ENCODE peak calls at places on chromosome 6, in eight cellular contexts. J is T-helper 2 cell, D is type B pancreatic cell, Y is T follicular helper cell, P is GM19239, R is WTC11, W is MCF 10A, A is lower lobe of right lung. I is an unnamed sample.

GRCh38 chr6:36519352-36519751 is 27.9 kb downstream of the STK38 start:
- DNase-seq in R (no peak), A (no peak), Y (no peak), W (no peak), J (no peak), D (no peak), P (no peak), I (no peak)

GRCh38 chr6:93423542-93423941 is 4.2 kb upstream of the EPHA7 start:
- DNase-seq in A (no peak), J (no peak), D (no peak), W (peak), Y (no peak), R (peak), P (no peak), I (no peak)

GRCh38 chr6:25889877-25890853 is 16.1 kb upstream of the SLC17A3 start:
- DNase-seq in D (no peak), J (no peak), Y (no peak), R (no peak), A (no peak), W (peak), P (no peak), I (no peak)

GRCh38 chr6:144416244-144416643 is 131.1 kb downstream of the UTRN start:
- DNase-seq in R (no peak), Y (no peak), D (no peak), W (no peak), P (no peak), J (no peak), A (no peak), I (no peak)

GRCh38 chr6:125952764-125953501 is 3.6 kb upstream of the HINT3 start:
- DNase-seq in R (peak), A (peak), J (no peak), P (no peak), W (peak), D (no peak), Y (no peak), I (no peak)

GRCh38 chr6:144493035-144493910 is 208.1 kb downstream of the UTRN start:
- DNase-seq in A (no peak), W (peak), R (no peak), J (no peak), Y (no peak), P (no peak), D (no peak), I (no peak)

GRCh38 chr6:134701301-134701700 is 248.6 kb downstream of the ALDH8A1 start:
- DNase-seq in P (no peak), A (no peak), D (no peak), Y (no peak), J (no peak), W (no peak), R (no peak), I (no peak)

GRCh38 chr6:33392168-33392947 is 735 bp downstream of the KIFC1 start:
- DNase-seq in A (no peak), J (no peak), D (no peak), P (no peak), Y (no peak), W (no peak), R (no peak), I (no peak)

GRCh38 chr6:44064089-44064947 is 62.9 kb downstream of the MRPL14 start:
- DNase-seq in R (no peak), D (no peak), W (peak), A (peak), P (no peak), J (no peak), Y (no peak), I (peak)

GRCh38 chr6:39003072-39003471 is 45.5 kb upstream of the GLP1R start:
- DNase-seq in D (no peak), W (peak), Y (no peak), R (peak), J (no peak), A (no peak), P (no peak), I (no peak)

GRCh38 chr6:28606424-28607391 is 81.0 kb downstream of the GPX5 start:
- DNase-seq in D (no peak), R (peak), J (no peak), P (peak), A (no peak), Y (no peak), W (peak), I (no peak)

GRCh38 chr6:105452924-105453756 is 50.3 kb upstream of the PREP start:
- DNase-seq in J (peak), P (no peak), D (no peak), A (peak), R (no peak), W (no peak), Y (no peak), I (peak)

GRCh38 chr6:30885481-30885998 is 1.2 kb downstream of the DDR1 start:
- DNase-seq in A (no peak), Y (no peak), D (no peak), R (no peak), W (peak), J (no peak), P (no peak), I (no peak)

GRCh38 chr6:1313755-1314503 is 2.0 kb downstream of the FOXQ1 start:
- DNase-seq in P (no peak), A (peak), R (peak), J (no peak), Y (no peak), D (no peak), W (peak), I (peak)

GRCh38 chr6:4164043-4164442 is 28.7 kb upstream of the ECI2 start:
- DNase-seq in J (no peak), R (no peak), D (no peak), Y (no peak), W (no peak), P (no peak), A (no peak), I (no peak)

GRCh38 chr6:39411465-39411864 is 89.0 kb upstream of the KCNK16 start:
- DNase-seq in W (peak), D (no peak), Y (no peak), P (no peak), R (no peak), A (no peak), J (no peak), I (no peak)

GRCh38 chr6:1942834-1943233 is 302.6 kb downstream of the GMDS start:
- DNase-seq in Y (no peak), P (no peak), A (no peak), W (no peak), D (no peak), J (no peak), R (no peak), I (no peak)